ENCODE peak calls at places on chromosomes 6 and 20, in seven cellular contexts. One of them, this sample, is unnamed.

GRCh38 chr6:76694779-76695178 is 622.3 kb upstream of the IMPG1 start:
- DNase-seq in activated CD4-positive, CD25-positive, alpha-beta regulatory T cell: no peak
- DNase-seq in HCT116: no peak
- DNase-seq in activated CD8-positive, alpha-beta memory T cell treated with anti-CD3 and anti-CD28 coated beads for 48 hours: no peak
- DNase-seq in tibial artery: no peak
- DNase-seq in stimulated activated CD8-positive, alpha-beta memory T cell treated with anti-CD3 and anti-CD28 coated beads, Interleukin-2, amount 100 ng/mL, for 48 hours: no peak
- DNase-seq in midbrain: no peak
- DNase-seq in this sample: no peak

GRCh38 chr20:12598894-12599293 is 409.9 kb upstream of the SPTLC3 start:
- DNase-seq in tibial artery: no peak
- DNase-seq in activated CD8-positive, alpha-beta memory T cell treated with anti-CD3 and anti-CD28 coated beads for 48 hours: no peak
- DNase-seq in midbrain: no peak
- DNase-seq in activated CD4-positive, CD25-positive, alpha-beta regulatory T cell: no peak
- DNase-seq in HCT116: no peak
- DNase-seq in stimulated activated CD8-positive, alpha-beta memory T cell treated with anti-CD3 and anti-CD28 coated beads, Interleukin-2, amount 100 ng/mL, for 48 hours: no peak
- DNase-seq in this sample: no peak

GRCh38 chr20:4957187-4957586 is 44.1 kb downstream of the SLC23A2 start:
- DNase-seq in stimulated activated CD8-positive, alpha-beta memory T cell treated with anti-CD3 and anti-CD28 coated beads, Interleukin-2, amount 100 ng/mL, for 48 hours: no peak
- DNase-seq in activated CD8-positive, alpha-beta memory T cell treated with anti-CD3 and anti-CD28 coated beads for 48 hours: no peak
- DNase-seq in activated CD4-positive, CD25-positive, alpha-beta regulatory T cell: no peak
- DNase-seq in tibial artery: no peak
- DNase-seq in midbrain: no peak
- DNase-seq in HCT116: no peak
- DNase-seq in this sample: no peak

GRCh38 chr20:36950432-36951197 is 893 bp downstream of the SAMHD1 start:
- DNase-seq in stimulated activated CD8-positive, alpha-beta memory T cell treated with anti-CD3 and anti-CD28 coated beads, Interleukin-2, amount 100 ng/mL, for 48 hours: peak
- DNase-seq in HCT116: no peak
- DNase-seq in tibial artery: no peak
- DNase-seq in activated CD4-positive, CD25-positive, alpha-beta regulatory T cell: no peak
- DNase-seq in midbrain: no peak
- DNase-seq in activated CD8-positive, alpha-beta memory T cell treated with anti-CD3 and anti-CD28 coated beads for 48 hours: no peak
- DNase-seq in this sample: no peak

GRCh38 chr20:10412591-10413408 is 21.2 kb downstream of the MKKS start:
- DNase-seq in tibial artery: no peak
- DNase-seq in activated CD8-positive, alpha-beta memory T cell treated with anti-CD3 and anti-CD28 coated beads for 48 hours: no peak
- DNase-seq in midbrain: no peak
- DNase-seq in HCT116: no peak
- DNase-seq in stimulated activated CD8-positive, alpha-beta memory T cell treated with anti-CD3 and anti-CD28 coated beads, Interleukin-2, amount 100 ng/mL, for 48 hours: no peak
- DNase-seq in activated CD4-positive, CD25-positive, alpha-beta regulatory T cell: no peak
- DNase-seq in this sample: no peak

GRCh38 chr6:105609375-105609991 is 206.6 kb upstream of the PREP start:
- DNase-seq in HCT116: no peak
- DNase-seq in activated CD8-positive, alpha-beta memory T cell treated with anti-CD3 and anti-CD28 coated beads for 48 hours: no peak
- DNase-seq in tibial artery: no peak
- DNase-seq in stimulated activated CD8-positive, alpha-beta memory T cell treated with anti-CD3 and anti-CD28 coated beads, Interleukin-2, amount 100 ng/mL, for 48 hours: no peak
- DNase-seq in activated CD4-positive, CD25-positive, alpha-beta regulatory T cell: no peak
- DNase-seq in midbrain: no peak
- DNase-seq in this sample: no peak

GRCh38 chr6:158554611-158555361 is 5.1 kb upstream of the TMEM181 start:
- DNase-seq in activated CD8-positive, alpha-beta memory T cell treated with anti-CD3 and anti-CD28 coated beads for 48 hours: no peak
- DNase-seq in tibial artery: no peak
- DNase-seq in activated CD4-positive, CD25-positive, alpha-beta regulatory T cell: no peak
- DNase-seq in stimulated activated CD8-positive, alpha-beta memory T cell treated with anti-CD3 and anti-CD28 coated beads, Interleukin-2, amount 100 ng/mL, for 48 hours: no peak
- DNase-seq in midbrain: no peak
- DNase-seq in HCT116: no peak
- DNase-seq in this sample: no peak

GRCh38 chr6:67358241-67358640 is 1276.8 kb upstream of the ADGRB3 start:
- DNase-seq in stimulated activated CD8-positive, alpha-beta memory T cell treated with anti-CD3 and anti-CD28 coated beads, Interleukin-2, amount 100 ng/mL, for 48 hours: no peak
- DNase-seq in activated CD4-positive, CD25-positive, alpha-beta regulatory T cell: no peak
- DNase-seq in activated CD8-positive, alpha-beta memory T cell treated with anti-CD3 and anti-CD28 coated beads for 48 hours: no peak
- DNase-seq in HCT116: no peak
- DNase-seq in tibial artery: no peak
- DNase-seq in midbrain: no peak
- DNase-seq in this sample: no peak

This sample was measured in central memory CD8-positive, alpha-beta T cell.